ENCODE peak calls at places on chromosomes 2 and 18, in seven cellular contexts. X, B, A, M, E, U and N are unnamed samples. For H3K9me3, the result is how much of the 10 kb centered on the place peaks cover.

GRCh38 chr2:65366595-65367125 is 65.7 kb downstream of the SPRED2 start:
- DNase-seq in X (peak), B (peak), A (no peak), M (no peak), E (peak), U (no peak), N (no peak)

GRCh38 chr18:48946329-48946835 is 4.4 kb downstream of the SMAD7 start:
- DNase-seq in X (peak), B (no peak), A (no peak), M (no peak), E (no peak), U (no peak), N (no peak)

GRCh38 chr18:47953471-47953931 is 23.0 kb upstream of the SMAD2 start:
- DNase-seq in X (peak), B (no peak), A (no peak), M (no peak), E (no peak), U (no peak), N (peak)

GRCh38 chr2:224832207-224832606 is 116.0 kb upstream of the CCDC195 start:
- DNase-seq in X (no peak), B (no peak), A (no peak), M (no peak), E (no peak), U (no peak), N (no peak)

GRCh38 chr2:33015421-33016142 is 68.8 kb downstream of the LTBP1 start:
- DNase-seq in X (peak), B (peak), A (no peak), M (no peak), E (peak), U (no peak), N (no peak)

GRCh38 chr18:33839452-33840225 is 261.6 kb downstream of the ASXL3 start:
- DNase-seq in X (peak), B (peak), A (no peak), M (no peak), E (no peak), U (no peak), N (no peak)

GRCh38 chr2:82539222-82539621 is 1919.9 kb downstream of the SUCLG1 start:
- DNase-seq in X (no peak), B (no peak), A (no peak), M (no peak), E (no peak), U (no peak), N (no peak)

GRCh38 chr2:160334028-160334729 is 134.1 kb upstream of the ITGB6 start:
- DNase-seq in X (peak), B (no peak), A (no peak), M (no peak), E (no peak), U (no peak), N (no peak)

GRCh38 chr2:44668336-44668735 is 273.2 kb upstream of the SIX3 start:
- DNase-seq in X (no peak), B (no peak), A (no peak), M (no peak), E (no peak), U (no peak), N (no peak)

GRCh38 chr2:222033541-222033940 is 265.3 kb downstream of the PAX3 start:
- DNase-seq in X (peak), B (peak), A (no peak), M (no peak), E (no peak), U (no peak), N (no peak)

GRCh38 chr2:23628926-23629325 is 243.9 kb downstream of the KLHL29 start:
- DNase-seq in X (no peak), B (no peak), A (no peak), M (no peak), E (no peak), U (no peak), N (no peak)

GRCh38 chr2:23625726-23626125 is 240.7 kb downstream of the KLHL29 start:
- DNase-seq in X (no peak), B (no peak), A (no peak), M (no peak), E (no peak), U (no peak), N (no peak)

GRCh38 chr2:23626701-23627181 is 241.8 kb downstream of the KLHL29 start:
- DNase-seq in X (no peak), B (no peak), A (no peak), M (no peak), E (no peak), U (no peak), N (no peak)

GRCh38 chr2:23629417-23630110 is 244.6 kb downstream of the KLHL29 start:
- DNase-seq in X (no peak), B (no peak), A (no peak), M (no peak), E (no peak), U (no peak), N (no peak)

DNA sequence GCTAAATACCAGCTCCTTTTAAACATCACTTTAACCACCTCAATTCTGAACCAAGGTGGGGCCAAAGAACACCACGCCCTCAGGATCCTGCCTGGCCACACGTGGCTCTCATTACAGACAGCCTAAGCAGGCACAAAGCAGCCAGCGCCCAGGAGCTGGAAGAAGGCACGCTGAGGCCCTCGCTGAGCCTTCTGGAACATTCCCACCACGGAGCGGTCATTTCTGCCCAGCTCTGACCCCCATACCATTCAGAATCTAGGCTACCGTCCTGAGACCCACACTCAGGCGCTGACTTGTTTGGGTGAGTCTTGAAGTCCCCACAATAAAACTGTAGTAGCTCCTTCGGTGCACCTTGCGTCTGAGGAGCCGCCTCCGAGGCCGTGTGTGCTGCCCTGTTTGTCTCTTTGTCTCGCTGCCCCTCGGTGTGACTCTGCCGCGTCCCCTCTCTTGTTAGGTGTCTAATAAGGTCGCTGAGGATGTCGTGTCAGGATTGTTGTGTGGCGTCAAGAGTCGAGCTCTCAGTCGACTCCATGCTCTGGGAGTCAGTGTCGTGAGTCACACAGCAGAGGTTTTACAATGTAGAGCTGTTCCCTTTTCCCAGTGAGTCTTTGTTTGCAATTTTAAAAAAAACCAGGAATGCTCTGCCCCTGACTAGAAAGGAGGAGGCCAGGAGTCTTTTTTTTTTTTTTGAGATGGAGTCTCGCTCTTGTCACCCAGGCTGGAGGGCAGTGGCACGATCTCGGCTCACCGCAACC is 242.4 kb downstream of the KLHL29 start:
- DNase-seq in X (no peak), B (no peak), A (no peak), M (no peak), E (no peak), U (no peak), N (no peak)
- H3K27ac ChIP-seq in X (no peak), B (no peak), A (no peak), M (no peak), E (no peak), U (no peak), N (no peak)

GRCh38 chr2:204730588-204730987 is 185.3 kb downstream of the PARD3B start:
- DNase-seq in X (no peak), B (no peak), A (no peak), M (no peak), E (no peak), U (no peak), N (no peak)
- H3K9me3 ChIP-seq in X (under half), B (under half), A (under half), M (under half), E (under half), U (under half), N (under half)

DNA sequence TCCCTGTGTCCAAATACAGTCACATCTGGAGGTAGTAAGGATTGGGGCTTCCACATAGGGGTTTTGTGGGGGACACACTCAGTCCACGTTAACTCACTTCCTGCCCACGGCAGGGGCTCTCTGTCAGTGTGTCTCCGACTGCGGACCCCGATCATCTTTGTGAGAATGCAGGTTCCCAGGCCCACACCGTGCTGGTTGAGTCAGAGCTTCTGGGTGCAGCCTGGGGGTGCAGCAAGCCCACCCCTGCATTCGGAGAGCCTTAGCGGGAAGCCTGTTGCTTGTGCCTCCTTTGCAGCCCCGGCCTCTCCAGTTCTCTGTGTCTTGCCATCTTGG is 28.0 kb downstream of the HPCAL1 start:
- DNase-seq in X (no peak), B (no peak), A (no peak), M (no peak), E (no peak), U (peak), N (no peak)
- H3K27ac ChIP-seq in X (no peak), B (peak), A (peak), M (no peak), E (peak), U (peak), N (peak)

GRCh38 chr18:71503222-71503621 is 1040.9 kb downstream of the CBLN2 start:
- DNase-seq in X (no peak), B (no peak), A (no peak), M (no peak), E (no peak), U (no peak), N (no peak)
- H3K9me3 ChIP-seq in X (under half), B (under half), A (under half), M (under half), E (under half), U (under half), N (under half)

DNA sequence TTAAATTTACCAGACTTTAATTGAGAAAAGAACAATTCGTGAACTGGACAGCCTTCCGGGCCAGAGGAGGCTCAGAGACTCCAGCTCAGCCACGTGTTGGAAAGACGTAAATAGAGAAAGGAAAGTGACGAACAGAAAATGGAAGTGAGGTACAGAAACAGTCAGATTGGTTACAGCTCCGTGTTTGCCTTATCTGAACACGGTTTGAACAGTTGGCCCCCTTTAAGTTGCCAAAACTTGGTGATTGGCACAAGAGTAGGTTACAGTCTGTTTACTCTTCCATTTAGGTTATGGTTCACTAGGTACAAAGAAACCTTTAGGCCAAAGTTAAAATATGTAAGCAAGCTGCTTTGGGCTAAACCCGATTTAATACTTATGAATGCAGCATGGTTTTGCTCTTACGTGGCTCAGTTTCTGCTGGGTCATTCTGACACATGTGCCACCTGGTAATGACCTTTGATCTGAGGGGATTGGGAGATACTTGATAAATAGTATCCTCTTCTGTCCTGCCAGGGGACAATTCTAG is 65.2 kb upstream of the TGIF1 start:
- DNase-seq in X (no peak), B (no peak), A (no peak), M (no peak), E (no peak), U (no peak), N (no peak)
- H3K27ac ChIP-seq in X (no peak), B (no peak), A (no peak), M (no peak), E (no peak), U (no peak), N (no peak)

GRCh38 chr18:56076735-56077134 is 488.7 kb upstream of the TCF4 start:
- DNase-seq in X (no peak), B (no peak), A (no peak), M (no peak), E (no peak), U (no peak), N (no peak)
- H3K9me3 ChIP-seq in X (under half), B (under half), A (under half), M (under half), E (under half), U (under half), N (under half)

GRCh38 chr2:143730155-143730949 is 601.1 kb downstream of the ARHGAP15 start:
- DNase-seq in X (peak), B (no peak), A (no peak), M (no peak), E (no peak), U (no peak), N (no peak)
- H3K27ac ChIP-seq in X (no peak), B (no peak), A (no peak), M (no peak), E (no peak), U (no peak), N (no peak)

GRCh38 chr2:5319493-5319892 is 372.7 kb upstream of the SOX11 start:
- DNase-seq in X (no peak), B (no peak), A (no peak), M (no peak), E (no peak), U (no peak), N (no peak)
- H3K9me3 ChIP-seq in X (under half), B (under half), A (under half), M (under half), E (under half), U (under half), N (under half)